ENCODE peak calls at places on chromosomes 5 and 9, in nine cellular contexts. One of them, this sample, is unnamed.

GRCh38 chr5:149605998-149606721 is 24.9 kb downstream of the ARHGEF37 start:
- DNase-seq in NAMALWA: peak
- DNase-seq in NCI-H2107: no peak
- DNase-seq in GM19239: peak
- DNase-seq in T-helper 2 cell treated with Interferon-gamma antibody and Interleukin-4, amounts not matched to agents 5 μg/mL and 100 μg/mL, for 36 hours: no peak
- DNase-seq in left kidney: no peak
- DNase-seq in endothelial cell: no peak
- DNase-seq in activated naive CD4-positive, alpha-beta T cell treated with anti-CD3 and anti-CD28 coated beads for 36 hours: no peak
- DNase-seq in kidney tubule cell: peak
- DNase-seq in this sample: peak

GRCh38 chr5:102628449-102629175 is 126.5 kb upstream of the PAM start:
- DNase-seq in NAMALWA: no peak
- DNase-seq in NCI-H2107: no peak
- DNase-seq in GM19239: no peak
- DNase-seq in T-helper 2 cell treated with Interferon-gamma antibody and Interleukin-4, amounts not matched to agents 5 μg/mL and 100 μg/mL, for 36 hours: no peak
- DNase-seq in left kidney: no peak
- DNase-seq in endothelial cell: no peak
- DNase-seq in activated naive CD4-positive, alpha-beta T cell treated with anti-CD3 and anti-CD28 coated beads for 36 hours: no peak
- DNase-seq in kidney tubule cell: peak
- DNase-seq in this sample: peak

GRCh38 chr5:35198096-35198495 is 32.2 kb downstream of the PRLR start:
- DNase-seq in NAMALWA: no peak
- DNase-seq in NCI-H2107: no peak
- DNase-seq in GM19239: no peak
- DNase-seq in T-helper 2 cell treated with Interferon-gamma antibody and Interleukin-4, amounts not matched to agents 5 μg/mL and 100 μg/mL, for 36 hours: no peak
- DNase-seq in left kidney: peak
- DNase-seq in endothelial cell: no peak
- DNase-seq in activated naive CD4-positive, alpha-beta T cell treated with anti-CD3 and anti-CD28 coated beads for 36 hours: no peak
- DNase-seq in kidney tubule cell: peak
- DNase-seq in this sample: no peak

GRCh38 chr9:85944672-85945071 is 3.7 kb downstream of the NAA35 start:
- DNase-seq in NAMALWA: no peak
- DNase-seq in NCI-H2107: no peak
- DNase-seq in GM19239: no peak
- DNase-seq in T-helper 2 cell treated with Interferon-gamma antibody and Interleukin-4, amounts not matched to agents 5 μg/mL and 100 μg/mL, for 36 hours: no peak
- DNase-seq in left kidney: no peak
- DNase-seq in endothelial cell: no peak
- DNase-seq in activated naive CD4-positive, alpha-beta T cell treated with anti-CD3 and anti-CD28 coated beads for 36 hours: no peak
- DNase-seq in kidney tubule cell: no peak
- DNase-seq in this sample: no peak

GRCh38 chr9:133307271-133307670 is 28.7 kb downstream of the SURF6 start:
- DNase-seq in NAMALWA: no peak
- DNase-seq in NCI-H2107: no peak
- DNase-seq in GM19239: no peak
- DNase-seq in T-helper 2 cell treated with Interferon-gamma antibody and Interleukin-4, amounts not matched to agents 5 μg/mL and 100 μg/mL, for 36 hours: no peak
- DNase-seq in left kidney: no peak
- DNase-seq in endothelial cell: no peak
- DNase-seq in activated naive CD4-positive, alpha-beta T cell treated with anti-CD3 and anti-CD28 coated beads for 36 hours: no peak
- DNase-seq in kidney tubule cell: no peak
- DNase-seq in this sample: no peak

GRCh38 chr9:124197177-124198095 is 60.3 kb upstream of the NEK6 start:
- DNase-seq in NAMALWA: peak
- DNase-seq in NCI-H2107: no peak
- DNase-seq in GM19239: no peak
- DNase-seq in T-helper 2 cell treated with Interferon-gamma antibody and Interleukin-4, amounts not matched to agents 5 μg/mL and 100 μg/mL, for 36 hours: peak
- DNase-seq in left kidney: no peak
- DNase-seq in endothelial cell: no peak
- DNase-seq in activated naive CD4-positive, alpha-beta T cell treated with anti-CD3 and anti-CD28 coated beads for 36 hours: no peak
- DNase-seq in kidney tubule cell: no peak
- DNase-seq in this sample: no peak

GRCh38 chr5:151251001-151251551 is 1.9 kb upstream of the GM2A start:
- DNase-seq in NAMALWA: no peak
- DNase-seq in NCI-H2107: no peak
- DNase-seq in GM19239: no peak
- DNase-seq in T-helper 2 cell treated with Interferon-gamma antibody and Interleukin-4, amounts not matched to agents 5 μg/mL and 100 μg/mL, for 36 hours: peak
- DNase-seq in left kidney: no peak
- DNase-seq in endothelial cell: no peak
- DNase-seq in activated naive CD4-positive, alpha-beta T cell treated with anti-CD3 and anti-CD28 coated beads for 36 hours: peak
- DNase-seq in kidney tubule cell: no peak
- DNase-seq in this sample: no peak

GRCh38 chr9:116337015-116337414 is 183.4 kb downstream of the PAPPA start:
- DNase-seq in NAMALWA: no peak
- DNase-seq in NCI-H2107: no peak
- DNase-seq in GM19239: no peak
- DNase-seq in T-helper 2 cell treated with Interferon-gamma antibody and Interleukin-4, amounts not matched to agents 5 μg/mL and 100 μg/mL, for 36 hours: no peak
- DNase-seq in left kidney: no peak
- DNase-seq in endothelial cell: no peak
- DNase-seq in activated naive CD4-positive, alpha-beta T cell treated with anti-CD3 and anti-CD28 coated beads for 36 hours: no peak
- DNase-seq in kidney tubule cell: peak
- DNase-seq in this sample: no peak

GRCh38 chr5:90355635-90356034 is 53.9 kb downstream of the CETN3 start:
- DNase-seq in NAMALWA: no peak
- DNase-seq in NCI-H2107: no peak
- DNase-seq in GM19239: no peak
- DNase-seq in T-helper 2 cell treated with Interferon-gamma antibody and Interleukin-4, amounts not matched to agents 5 μg/mL and 100 μg/mL, for 36 hours: no peak
- DNase-seq in left kidney: no peak
- DNase-seq in endothelial cell: no peak
- DNase-seq in activated naive CD4-positive, alpha-beta T cell treated with anti-CD3 and anti-CD28 coated beads for 36 hours: no peak
- DNase-seq in kidney tubule cell: no peak
- DNase-seq in this sample: no peak

GRCh38 chr9:38233343-38233742 is 159.2 kb upstream of the ALDH1B1 start:
- DNase-seq in NAMALWA: no peak
- DNase-seq in NCI-H2107: no peak
- DNase-seq in GM19239: no peak
- DNase-seq in T-helper 2 cell treated with Interferon-gamma antibody and Interleukin-4, amounts not matched to agents 5 μg/mL and 100 μg/mL, for 36 hours: no peak
- DNase-seq in left kidney: peak
- DNase-seq in endothelial cell: no peak
- DNase-seq in activated naive CD4-positive, alpha-beta T cell treated with anti-CD3 and anti-CD28 coated beads for 36 hours: no peak
- DNase-seq in kidney tubule cell: no peak
- DNase-seq in this sample: no peak

GRCh38 chr5:14730881-14731280 is 66.4 kb downstream of the OTULIN start:
- DNase-seq in NAMALWA: no peak
- DNase-seq in NCI-H2107: no peak
- DNase-seq in GM19239: no peak
- DNase-seq in T-helper 2 cell treated with Interferon-gamma antibody and Interleukin-4, amounts not matched to agents 5 μg/mL and 100 μg/mL, for 36 hours: no peak
- DNase-seq in left kidney: no peak
- DNase-seq in endothelial cell: no peak
- DNase-seq in activated naive CD4-positive, alpha-beta T cell treated with anti-CD3 and anti-CD28 coated beads for 36 hours: no peak
- DNase-seq in kidney tubule cell: no peak
- DNase-seq in this sample: no peak

GRCh38 chr9:115551396-115551795 is 433.4 kb upstream of the TNC start:
- DNase-seq in NAMALWA: no peak
- DNase-seq in NCI-H2107: no peak
- DNase-seq in GM19239: no peak
- DNase-seq in T-helper 2 cell treated with Interferon-gamma antibody and Interleukin-4, amounts not matched to agents 5 μg/mL and 100 μg/mL, for 36 hours: no peak
- DNase-seq in left kidney: no peak
- DNase-seq in endothelial cell: no peak
- DNase-seq in activated naive CD4-positive, alpha-beta T cell treated with anti-CD3 and anti-CD28 coated beads for 36 hours: no peak
- DNase-seq in kidney tubule cell: no peak
- DNase-seq in this sample: no peak

GRCh38 chr5:152329191-152329590 is 75.9 kb downstream of the NMUR2 start:
- DNase-seq in NAMALWA: no peak
- DNase-seq in NCI-H2107: no peak
- DNase-seq in GM19239: no peak
- DNase-seq in T-helper 2 cell treated with Interferon-gamma antibody and Interleukin-4, amounts not matched to agents 5 μg/mL and 100 μg/mL, for 36 hours: no peak
- DNase-seq in left kidney: no peak
- DNase-seq in endothelial cell: no peak
- DNase-seq in activated naive CD4-positive, alpha-beta T cell treated with anti-CD3 and anti-CD28 coated beads for 36 hours: no peak
- DNase-seq in kidney tubule cell: no peak
- DNase-seq in this sample: no peak

GRCh38 chr9:79684711-79685575 is 113.2 kb downstream of the TLE4 start:
- DNase-seq in NAMALWA: no peak
- DNase-seq in NCI-H2107: no peak
- DNase-seq in GM19239: no peak
- DNase-seq in T-helper 2 cell treated with Interferon-gamma antibody and Interleukin-4, amounts not matched to agents 5 μg/mL and 100 μg/mL, for 36 hours: no peak
- DNase-seq in left kidney: no peak
- DNase-seq in endothelial cell: no peak
- DNase-seq in activated naive CD4-positive, alpha-beta T cell treated with anti-CD3 and anti-CD28 coated beads for 36 hours: no peak
- DNase-seq in kidney tubule cell: no peak
- DNase-seq in this sample: no peak

GRCh38 chr5:57368010-57368409 is 114.6 kb downstream of the ACTBL2 start:
- DNase-seq in NAMALWA: no peak
- DNase-seq in NCI-H2107: no peak
- DNase-seq in GM19239: no peak
- DNase-seq in T-helper 2 cell treated with Interferon-gamma antibody and Interleukin-4, amounts not matched to agents 5 μg/mL and 100 μg/mL, for 36 hours: no peak
- DNase-seq in left kidney: no peak
- DNase-seq in endothelial cell: no peak
- DNase-seq in activated naive CD4-positive, alpha-beta T cell treated with anti-CD3 and anti-CD28 coated beads for 36 hours: no peak
- DNase-seq in kidney tubule cell: peak
- DNase-seq in this sample: no peak

GRCh38 chr5:86968311-86968753 is 299.4 kb upstream of the RASA1 start:
- DNase-seq in NAMALWA: peak
- DNase-seq in NCI-H2107: no peak
- DNase-seq in GM19239: no peak
- DNase-seq in T-helper 2 cell treated with Interferon-gamma antibody and Interleukin-4, amounts not matched to agents 5 μg/mL and 100 μg/mL, for 36 hours: no peak
- DNase-seq in left kidney: peak
- DNase-seq in endothelial cell: peak
- DNase-seq in activated naive CD4-positive, alpha-beta T cell treated with anti-CD3 and anti-CD28 coated beads for 36 hours: no peak
- DNase-seq in kidney tubule cell: peak
- DNase-seq in this sample: no peak

GRCh38 chr9:136644593-136645342 is 17.9 kb upstream of the EGFL7 start:
- DNase-seq in NAMALWA: peak
- DNase-seq in NCI-H2107: no peak
- DNase-seq in GM19239: peak
- DNase-seq in T-helper 2 cell treated with Interferon-gamma antibody and Interleukin-4, amounts not matched to agents 5 μg/mL and 100 μg/mL, for 36 hours: peak
- DNase-seq in left kidney: no peak
- DNase-seq in endothelial cell: peak
- DNase-seq in activated naive CD4-positive, alpha-beta T cell treated with anti-CD3 and anti-CD28 coated beads for 36 hours: peak
- DNase-seq in kidney tubule cell: peak
- DNase-seq in this sample: peak

GRCh38 chr5:22625451-22625850 is 227.7 kb downstream of the CDH12 start:
- DNase-seq in NAMALWA: no peak
- DNase-seq in NCI-H2107: no peak
- DNase-seq in GM19239: no peak
- DNase-seq in T-helper 2 cell treated with Interferon-gamma antibody and Interleukin-4, amounts not matched to agents 5 μg/mL and 100 μg/mL, for 36 hours: no peak
- DNase-seq in left kidney: no peak
- DNase-seq in endothelial cell: no peak
- DNase-seq in activated naive CD4-positive, alpha-beta T cell treated with anti-CD3 and anti-CD28 coated beads for 36 hours: no peak
- DNase-seq in kidney tubule cell: no peak
- DNase-seq in this sample: no peak

This sample was measured in PC-9.